ENCODE peak calls at places on chromosomes 2 and 18, in five cellular contexts. G is tibial artery; F is AG04449; Z is EH; B is activated CD8-positive, alpha-beta memory T cell treated with anti-CD3 and anti-CD28 coated beads, Interleukin-2, amount 10 ng/mL, durations not matched to agents 7 days and 5 days. U is an unnamed sample.
A peak's percentile ranks its signal among the peaks of the same experiment; 100 is the strongest.

GRCh38 chr18:57889841-57890240 is 86.7 kb upstream of the ATP8B1 start:
- DNase-seq in G (no peak), F (no peak), Z (no peak), B (no peak), U (no peak)

GRCh38 chr2:220678943-220679342 is 893.2 kb downstream of the EPHA4 start:
- DNase-seq in G (no peak), F (no peak), Z (no peak), B (no peak), U (no peak)

GRCh38 chr2:239467281-239467955 is 66.6 kb upstream of the HDAC4 start:
- DNase-seq in G (peak; percentile 11), F (no peak), Z (no peak), B (no peak), U (peak; percentile 65)

GRCh38 chr2:37417321-37417720 is 72.9 kb downstream of the QPCT start:
- DNase-seq in G (no peak), F (peak; percentile 80), Z (peak; percentile 87), B (no peak), U (no peak)

GRCh38 chr2:2762898-2763287 is 431.8 kb upstream of the MYT1L start:
- DNase-seq in G (no peak), F (no peak), Z (no peak), B (no peak), U (no peak)

GRCh38 chr2:222250313-222250712 is 48.5 kb downstream of the PAX3 start:
- DNase-seq in G (no peak), F (no peak), Z (no peak), B (no peak), U (no peak)

GRCh38 chr2:210756821-210757220 is 200.4 kb downstream of the CPS1 start:
- DNase-seq in G (no peak), F (no peak), Z (no peak), B (no peak), U (no peak)

GRCh38 chr18:45686892-45687611 is 36.9 kb upstream of the SLC14A1 start:
- DNase-seq in G (no peak), F (no peak), Z (no peak), B (peak; percentile 91), U (peak; percentile 95)

GRCh38 chr2:45814528-45814927 is 163.1 kb downstream of the PRKCE start:
- DNase-seq in G (no peak), F (no peak), Z (no peak), B (no peak), U (no peak)

GRCh38 chr2:100957971-100958653 is 44.0 kb upstream of the RPL31 start:
- DNase-seq in G (peak; percentile 69), F (peak; percentile 95), Z (peak; percentile 98), B (no peak), U (no peak)

GRCh38 chr18:36203360-36203895 is 16.1 kb downstream of the MOCOS start:
- DNase-seq in G (no peak), F (no peak), Z (no peak), B (no peak), U (no peak)

GRCh38 chr2:45241061-45241561 is 231.9 kb upstream of the SIX2 start:
- DNase-seq in G (no peak), F (no peak), Z (peak; percentile 75), B (no peak), U (no peak)

GRCh38 chr2:219087371-219087770 is 26.6 kb upstream of the IHH start:
- DNase-seq in G (no peak), F (no peak), Z (no peak), B (no peak), U (no peak)

GRCh38 chr2:127661072-127661618 is 14.2 kb downstream of the LIMS2 start:
- DNase-seq in G (no peak), F (no peak), Z (peak; percentile 25), B (no peak), U (no peak)

GRCh38 chr2:12862541-12862940 is 145.8 kb downstream of the TRIB2 start:
- DNase-seq in G (no peak), F (no peak), Z (no peak), B (no peak), U (no peak)

GRCh38 chr2:38947241-38948239 is 57.9 kb downstream of the ARHGEF33 start:
- DNase-seq in G (peak; percentile 68), F (peak; percentile 9), Z (peak; percentile 71), B (peak; percentile 83), U (no peak)

GRCh38 chr2:174023591-174024523 is 58.7 kb upstream of the SP3 start:
- DNase-seq in G (peak; percentile 78), F (no peak), Z (peak; percentile 89), B (no peak), U (peak; percentile 96)

GRCh38 chr2:232714969-232715368 is 17.8 kb downstream of the GIGYF2 start:
- DNase-seq in G (no peak), F (no peak), Z (peak; percentile 30), B (no peak), U (no peak)

GRCh38 chr2:127355407-127356008 is 32.3 kb downstream of the MAP3K2 start:
- DNase-seq in G (no peak), F (no peak), Z (peak; percentile 21), B (peak; percentile 46), U (no peak)

GRCh38 chr2:232600053-232600773 is 33.2 kb upstream of the EFHD1 start:
- DNase-seq in G (no peak), F (no peak), Z (no peak), B (no peak), U (no peak)

GRCh38 chr2:225637199-225637598 is 237.7 kb downstream of the NYAP2 start:
- DNase-seq in G (no peak), F (no peak), Z (peak; percentile 14), B (no peak), U (no peak)

GRCh38 chr2:2291500-2292260 is 39.4 kb downstream of the MYT1L start:
- DNase-seq in G (no peak), F (no peak), Z (peak; percentile 28), B (no peak), U (no peak)

GRCh38 chr2:235639885-235640284 is 146.0 kb downstream of the AGAP1 start:
- DNase-seq in G (no peak), F (no peak), Z (no peak), B (no peak), U (no peak)

GRCh38 chr2:150425121-150425559 is 62.3 kb downstream of the RND3 start:
- DNase-seq in G (no peak), F (no peak), Z (peak; percentile 31), B (no peak), U (no peak)

GRCh38 chr2:215439980-215440512 is 4.2 kb upstream of the FN1 start:
- DNase-seq in G (no peak), F (no peak), Z (no peak), B (no peak), U (no peak)

GRCh38 chr2:205461678-205462665 is 220.3 kb upstream of the NRP2 start:
- DNase-seq in G (no peak), F (no peak), Z (no peak), B (no peak), U (no peak)

GRCh38 chr2:313991-314390 is 26.1 kb upstream of the ALKAL2 start:
- DNase-seq in G (no peak), F (no peak), Z (no peak), B (no peak), U (no peak)

GRCh38 chr18:7755753-7756475 is 188.8 kb downstream of the PTPRM start:
- DNase-seq in G (no peak), F (no peak), Z (peak; percentile 24), B (no peak), U (no peak)

GRCh38 chr2:72204782-72205545 is 57.3 kb upstream of the CYP26B1 start:
- DNase-seq in G (no peak), F (no peak), Z (no peak), B (no peak), U (no peak)

GRCh38 chr2:38037325-38037724 is 38.6 kb downstream of the CYP1B1 start:
- DNase-seq in G (no peak), F (no peak), Z (peak; percentile 16), B (no peak), U (no peak)

GRCh38 chr18:2881088-2881487 is 34.3 kb downstream of the EMILIN2 start:
- DNase-seq in G (no peak), F (no peak), Z (peak; percentile 80), B (no peak), U (no peak)

GRCh38 chr2:36562973-36563532 is 34.9 kb downstream of the FEZ2 start:
- DNase-seq in G (no peak), F (no peak), Z (peak; percentile 75), B (no peak), U (no peak)

GRCh38 chr2:28452534-28453081 is 43.3 kb upstream of the PLB1 start:
- DNase-seq in G (peak; percentile 55), F (no peak), Z (peak; percentile 61), B (peak; percentile 89), U (no peak)